ENCODE peak calls at places on chromosomes 12 and 14, in four cellular contexts. V, R, W and Z are unnamed samples.

GRCh38 chr14:69917287-69917686 is 38.1 kb downstream of the SMOC1 start:
- DNase-seq in V (no peak), R (no peak), W (no peak), Z (no peak)

GRCh38 chr12:127528576-127528975 is 738.4 kb upstream of the TMEM132C start:
- DNase-seq in V (no peak), R (no peak), W (no peak), Z (no peak)

GRCh38 chr14:104458845-104459244 is 120.7 kb upstream of the C14orf180 start:
- DNase-seq in V (no peak), R (no peak), W (no peak), Z (no peak)

GRCh38 chr12:53388932-53389331 is 9.0 kb downstream of the SP1 start:
- DNase-seq in V (no peak), R (no peak), W (no peak), Z (no peak)

GRCh38 chr12:101773560-101774206 is 34.4 kb upstream of the SYCP3 start:
- DNase-seq in V (peak), R (peak), W (peak), Z (peak)

GRCh38 chr14:52553002-52553670 is 500 bp downstream of the GPR137C start:
- DNase-seq in V (no peak), R (peak), W (peak), Z (peak)

GRCh38 chr12:116392061-116392460 is 114.6 kb upstream of the MED13L start:
- DNase-seq in V (no peak), R (no peak), W (no peak), Z (no peak)

GRCh38 chr14:28163261-28163660 is 603.3 kb upstream of the FOXG1 start:
- DNase-seq in V (no peak), R (no peak), W (no peak), Z (no peak)

GRCh38 chr14:104356738-104357688 is 218.6 kb downstream of the KIF26A start:
- DNase-seq in V (no peak), R (peak), W (no peak), Z (no peak)

GRCh38 chr12:18135509-18135908 is 45.5 kb upstream of the RERGL start:
- DNase-seq in V (no peak), R (no peak), W (no peak), Z (no peak)

GRCh38 chr14:99472937-99473336 is 7.7 kb downstream of the SETD3 start:
- DNase-seq in V (no peak), R (no peak), W (no peak), Z (no peak)

GRCh38 chr14:99475660-99476059 is 5.0 kb downstream of the SETD3 start:
- DNase-seq in V (no peak), R (no peak), W (no peak), Z (no peak)

GRCh38 chr14:99478133-99478532 is 2.5 kb downstream of the SETD3 start:
- DNase-seq in V (no peak), R (no peak), W (no peak), Z (no peak)

GRCh38 chr14:99476864-99477263 is 3.8 kb downstream of the SETD3 start:
- DNase-seq in V (no peak), R (no peak), W (no peak), Z (no peak)

DNA sequence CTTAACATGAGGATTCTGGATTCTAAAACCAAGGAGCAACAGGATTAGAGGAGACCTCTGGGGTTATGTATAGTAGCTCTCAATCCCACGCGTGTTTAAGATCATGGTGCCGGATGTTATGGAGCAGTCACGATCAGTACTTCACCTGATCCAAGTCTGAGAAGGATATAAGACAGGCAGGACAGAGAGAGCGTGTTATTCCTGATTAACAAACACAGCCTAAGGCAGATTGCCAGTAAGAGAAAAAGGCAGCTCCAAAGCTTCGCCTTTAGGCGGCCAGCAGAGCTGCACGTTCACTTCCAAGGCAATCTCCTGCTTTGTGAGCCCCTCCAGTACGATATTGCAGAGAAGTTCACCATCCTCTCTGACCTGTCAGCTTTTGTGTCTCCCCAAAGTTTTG is 5.5 kb downstream of the SETD3 start:
- DNase-seq in V (no peak), R (no peak), W (no peak), Z (no peak)
- TF ChIP-seq CTCF in V (no peak), R (no peak), W (no peak), Z (no peak)

GRCh38 chr12:92796650-92797049 is 93.9 kb downstream of the PLEKHG7 start:
- DNase-seq in V (no peak), R (no peak), W (no peak), Z (no peak)

DNA sequence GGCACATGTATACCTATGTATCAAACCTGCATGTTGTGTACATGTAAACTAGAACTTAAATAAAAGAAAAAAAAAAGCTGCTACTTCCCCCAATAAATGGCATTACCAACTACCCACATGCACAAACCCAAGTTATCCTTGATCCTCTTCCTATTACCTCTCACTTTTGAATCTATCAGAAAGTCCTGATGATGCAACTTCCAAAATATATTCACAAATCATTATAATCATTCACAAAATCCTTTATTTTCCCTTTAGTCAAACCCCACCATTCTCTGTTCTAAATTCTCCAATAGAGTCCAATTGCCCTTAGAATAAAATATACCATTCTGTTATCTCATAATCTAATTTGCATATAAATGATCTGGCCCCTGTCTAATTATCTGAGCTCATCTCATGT is 92.0 kb downstream of the PLEKHG7 start:
- DNase-seq in V (no peak), R (no peak), W (no peak), Z (no peak)
- TF ChIP-seq CTCF in V (no peak), R (no peak), W (no peak), Z (no peak)

GRCh38 chr12:31895449-31896150 is 63.6 kb upstream of the RESF1 start:
- DNase-seq in V (no peak), R (no peak), W (no peak), Z (no peak)

GRCh38 chr12:31897791-31898503 is 61.3 kb upstream of the RESF1 start:
- DNase-seq in V (no peak), R (no peak), W (peak), Z (no peak)

GRCh38 chr12:31896514-31897039 is 62.6 kb upstream of the RESF1 start:
- DNase-seq in V (peak), R (no peak), W (peak), Z (peak)

GRCh38 chr12:31900271-31900670 is 58.9 kb upstream of the RESF1 start:
- DNase-seq in V (no peak), R (no peak), W (no peak), Z (no peak)

GRCh38 chr12:31899136-31899535 is 60.1 kb upstream of the RESF1 start:
- DNase-seq in V (no peak), R (no peak), W (no peak), Z (no peak)
- TF ChIP-seq CTCF in V (no peak), R (no peak), W (no peak), Z (no peak)

DNA sequence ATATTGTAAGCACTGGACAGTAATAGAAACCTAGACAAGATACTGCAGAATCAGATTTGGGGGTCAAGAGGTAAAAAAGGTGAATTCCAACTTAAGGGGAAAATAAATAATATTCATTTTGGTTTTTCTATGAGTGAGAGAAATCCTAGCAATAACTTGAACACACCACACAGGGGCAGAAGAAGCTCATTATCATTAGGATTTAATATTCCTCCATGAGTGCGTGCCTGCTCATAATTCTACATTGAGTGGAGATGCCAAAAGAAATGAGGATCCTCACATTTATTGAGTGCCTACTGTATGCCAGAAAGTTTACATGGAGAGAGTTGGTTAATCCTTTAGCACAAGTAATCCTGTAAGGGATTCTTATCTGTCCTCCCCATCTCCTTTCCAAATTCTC is 40.5 kb upstream of the C14orf132 start:
- DNase-seq in V (no peak), R (no peak), W (no peak), Z (no peak)
- TF ChIP-seq CTCF in V (no peak), R (peak), W (no peak), Z (no peak)

GRCh38 chr12:402127-402456 is 648 bp downstream of the CCDC77 start:
- DNase-seq in V (no peak), R (no peak), W (peak), Z (no peak)

GRCh38 chr12:400828-401227 is 616 bp upstream of the CCDC77 start:
- DNase-seq in V (no peak), R (no peak), W (no peak), Z (no peak)

DNA sequence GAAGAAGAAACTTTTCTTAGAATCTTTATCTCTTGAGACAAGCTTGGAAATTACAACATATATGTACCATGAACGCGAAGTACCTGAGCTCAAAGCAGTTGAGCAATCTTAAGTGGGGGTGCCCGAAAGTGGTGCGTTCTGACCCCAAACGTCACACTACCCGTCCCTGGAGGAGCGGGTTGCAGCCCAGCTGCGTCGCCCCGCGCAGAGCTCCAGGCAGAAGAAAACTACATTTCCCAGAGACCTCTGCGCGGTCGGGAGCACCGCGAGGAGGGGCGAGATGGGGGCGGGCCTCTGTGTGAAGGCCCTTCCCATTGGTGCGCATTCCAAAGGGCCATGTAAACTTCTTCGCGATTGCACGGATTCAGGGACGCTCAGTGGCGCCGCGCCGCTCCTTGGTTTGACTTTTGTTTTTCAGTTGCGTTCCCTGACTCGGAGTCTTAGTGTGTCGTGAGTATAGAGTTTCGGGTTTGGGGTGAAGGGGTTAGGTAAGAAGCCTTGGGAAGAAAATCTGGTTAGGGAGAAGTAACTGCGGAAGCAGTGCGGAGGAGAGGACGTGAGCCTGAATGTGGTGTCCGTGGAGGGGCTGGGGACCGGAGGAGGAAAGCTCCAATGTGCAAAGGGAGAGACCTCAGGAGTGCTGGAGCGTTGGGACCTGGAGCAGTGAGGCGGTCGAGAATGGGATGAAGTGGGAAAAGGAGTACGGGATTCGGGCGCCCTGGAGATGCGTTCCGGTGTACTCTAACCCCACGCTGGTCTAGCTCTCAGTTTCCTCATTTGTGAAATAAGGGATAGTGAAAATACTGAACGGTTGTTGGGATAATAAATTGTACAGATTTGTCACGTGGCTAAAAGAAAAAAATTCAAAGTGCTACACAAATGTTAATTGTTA is at the start of gene CCDC77:
- DNase-seq in V (peak), R (peak), W (peak), Z (peak)
- TF ChIP-seq CTCF in V (peak), R (peak), W (no peak), Z (no peak)

DNA sequence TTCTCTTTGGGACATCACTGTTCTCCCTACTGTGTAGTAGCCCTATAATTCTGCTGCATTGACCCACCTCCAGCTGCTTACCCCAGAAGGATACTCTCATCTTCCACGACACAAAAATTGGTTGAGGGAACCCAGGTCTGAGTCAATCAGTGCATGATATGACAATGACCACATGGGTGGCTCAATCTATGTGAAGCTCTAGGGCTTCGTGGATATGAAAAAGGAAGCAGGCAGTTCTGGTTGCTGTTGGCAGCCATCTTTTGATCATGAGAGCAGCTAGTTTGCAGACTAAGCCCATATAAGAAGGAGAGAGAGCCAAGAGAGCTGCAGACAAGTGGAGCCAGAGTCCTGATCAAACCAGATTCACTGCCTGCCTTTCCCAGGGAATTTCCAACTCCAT is 57.9 kb downstream of the AVPR1A start:
- DNase-seq in V (no peak), R (no peak), W (no peak), Z (no peak)
- TF ChIP-seq CTCF in V (no peak), R (no peak), W (no peak), Z (no peak)

DNA sequence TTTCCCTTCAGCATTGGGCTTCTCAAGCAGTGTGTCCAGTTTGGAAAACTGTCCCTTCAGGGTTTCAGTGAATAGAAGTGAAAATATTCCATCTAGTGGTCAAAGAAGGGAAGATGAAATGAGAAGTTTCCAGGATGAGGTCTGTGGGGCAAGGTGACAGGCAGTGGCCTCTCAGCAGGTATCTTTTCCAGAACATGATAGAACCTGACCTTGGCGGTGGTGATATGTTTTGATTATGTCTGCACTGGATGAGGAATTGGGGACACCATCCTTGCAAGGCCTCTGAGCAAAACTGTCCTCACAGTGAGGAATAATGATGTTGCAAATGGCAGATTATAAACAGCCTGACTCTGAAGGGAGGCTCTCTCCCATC is 4.7 kb downstream of the GPX2 start:
- DNase-seq in V (no peak), R (no peak), W (no peak), Z (no peak)
- TF ChIP-seq CTCF in V (no peak), R (peak), W (no peak), Z (no peak)

GRCh38 chr12:111274820-111275219 is 94.1 kb downstream of the PHETA1 start:
- DNase-seq in V (no peak), R (no peak), W (no peak), Z (no peak)
- TF ChIP-seq CTCF in V (no peak), R (peak), W (no peak), Z (no peak)

GRCh38 chr12:83245156-83245555 is 558.5 kb downstream of the TMTC2 start:
- DNase-seq in V (no peak), R (no peak), W (no peak), Z (no peak)
- TF ChIP-seq CTCF in V (no peak), R (no peak), W (no peak), Z (no peak)

GRCh38 chr12:2307550-2307949 is 254.8 kb downstream of the CACNA1C start:
- DNase-seq in V (no peak), R (no peak), W (no peak), Z (no peak)

GRCh38 chr12:2309647-2310046 is 256.9 kb downstream of the CACNA1C start:
- DNase-seq in V (no peak), R (no peak), W (no peak), Z (no peak)

GRCh38 chr12:2306686-2307249 is 254.0 kb downstream of the CACNA1C start:
- DNase-seq in V (no peak), R (no peak), W (no peak), Z (no peak)

GRCh38 chr12:2302711-2303255 is 250.0 kb downstream of the CACNA1C start:
- DNase-seq in V (no peak), R (no peak), W (no peak), Z (no peak)

DNA sequence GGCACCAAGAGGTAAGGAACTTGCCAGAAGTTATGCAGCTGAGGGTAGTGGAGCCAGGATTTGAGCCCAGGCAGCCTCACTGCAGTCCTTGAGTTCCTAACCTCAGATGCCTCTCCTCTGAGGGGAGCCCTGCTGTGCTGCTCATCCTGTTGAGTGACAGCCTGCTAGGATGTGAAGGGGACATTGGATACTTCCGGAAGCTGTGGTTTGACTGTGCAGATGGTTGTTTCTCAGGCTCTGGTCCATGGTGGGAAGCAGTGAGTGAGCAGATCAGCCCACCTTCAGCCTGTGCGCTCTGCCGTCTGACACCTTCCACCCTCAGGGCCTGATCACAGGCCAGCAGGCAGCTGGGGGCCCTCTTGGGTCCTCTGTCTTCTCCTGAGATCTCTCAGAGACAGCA is 253.2 kb downstream of the CACNA1C start:
- DNase-seq in V (no peak), R (no peak), W (no peak), Z (no peak)
- TF ChIP-seq CTCF in V (no peak), R (no peak), W (no peak), Z (no peak)